ENCODE peak calls at places on chromosome 9, in seven cellular contexts. R is activated CD4-positive, CD25-positive, alpha-beta regulatory T cell; J is amygdala; S is psoas muscle; C is ureter; Y is dorsolateral prefrontal cortex; W is pancreas. Q is an unnamed sample.

GRCh38 chr9:121200346-121200745 is 1.3 kb downstream of the RAB14 start:
- DNase-seq in R (no peak), J (no peak), S (no peak), C (no peak), Y (no peak), W (no peak), Q (no peak)

GRCh38 chr9:135743021-135743420 is 41.0 kb downstream of the KCNT1 start:
- DNase-seq in R (no peak), J (no peak), S (no peak), C (no peak), Y (no peak), W (no peak), Q (no peak)

GRCh38 chr9:136777359-136777758 is 13.0 kb upstream of the LCN15 start:
- DNase-seq in R (no peak), J (no peak), S (no peak), C (no peak), Y (no peak), W (no peak), Q (no peak)

GRCh38 chr9:5355817-5356216 is 16.1 kb upstream of the RLN1 start:
- DNase-seq in R (no peak), J (no peak), S (no peak), C (no peak), Y (no peak), W (no peak), Q (no peak)

GRCh38 chr9:27247756-27248155 is 49.2 kb downstream of the EQTN start:
- DNase-seq in R (no peak), J (no peak), S (no peak), C (peak; percentile 46), Y (no peak), W (no peak), Q (no peak)

GRCh38 chr9:89078421-89078820 is 87.2 kb downstream of the S1PR3 start:
- DNase-seq in R (no peak), J (no peak), S (no peak), C (no peak), Y (no peak), W (no peak), Q (no peak)

GRCh38 chr9:86732514-86732913 is 214.8 kb downstream of the GAS1 start:
- DNase-seq in R (no peak), J (no peak), S (peak; percentile 41), C (no peak), Y (no peak), W (no peak), Q (no peak)

GRCh38 chr9:121071356-121071755 is 3.4 kb upstream of the CNTRL start:
- DNase-seq in R (no peak), J (no peak), S (no peak), C (no peak), Y (no peak), W (no peak), Q (no peak)

GRCh38 chr9:97553141-97553540 is 51.7 kb downstream of the TMOD1 start:
- DNase-seq in R (no peak), J (no peak), S (no peak), C (no peak), Y (no peak), W (no peak), Q (no peak)

GRCh38 chr9:117286245-117286644 is 128.6 kb downstream of the ASTN2 start:
- DNase-seq in R (no peak), J (peak; percentile 5), S (no peak), C (no peak), Y (no peak), W (no peak), Q (no peak)

GRCh38 chr9:92911496-92912475 is 33.9 kb upstream of the ZNF484 start:
- DNase-seq in R (no peak), J (peak; percentile 4), S (no peak), C (no peak), Y (no peak), W (no peak), Q (no peak)

GRCh38 chr9:37034320-37034937 is 361 bp upstream of the PAX5 start:
- DNase-seq in R (no peak), J (no peak), S (no peak), C (no peak), Y (no peak), W (peak; percentile 71), Q (peak; percentile 79)

GRCh38 chr9:87875839-87876545 is 6.7 kb upstream of the SPATA31E1 start:
- DNase-seq in R (no peak), J (no peak), S (no peak), C (peak; percentile 32), Y (no peak), W (no peak), Q (no peak)

GRCh38 chr9:89368978-89369377 is 50.7 kb downstream of the SECISBP2 start:
- DNase-seq in R (no peak), J (no peak), S (no peak), C (no peak), Y (no peak), W (no peak), Q (no peak)

GRCh38 chr9:123421211-123421585 is 65.2 kb downstream of the CRB2 start:
- DNase-seq in R (no peak), J (no peak), S (no peak), C (no peak), Y (no peak), W (no peak), Q (no peak)

GRCh38 chr9:32807217-32807616 is 23.9 kb downstream of the TMEM215 start:
- DNase-seq in R (no peak), J (no peak), S (no peak), C (no peak), Y (no peak), W (no peak), Q (no peak)

GRCh38 chr9:108813951-108814601 is 41.7 kb downstream of the ACTL7B start:
- DNase-seq in R (no peak), J (no peak), S (no peak), C (no peak), Y (no peak), W (no peak), Q (no peak)

GRCh38 chr9:136339173-136339957 is 12.0 kb downstream of the GPSM1 start:
- DNase-seq in R (no peak), J (peak; percentile 33), S (no peak), C (no peak), Y (peak; percentile 66), W (peak; percentile 94), Q (peak; percentile 62)

GRCh38 chr9:80320916-80321315 is 749.2 kb downstream of the TLE4 start:
- DNase-seq in R (no peak), J (no peak), S (no peak), C (no peak), Y (no peak), W (no peak), Q (no peak)

GRCh38 chr9:133874061-133874638 is 118.0 kb downstream of the VAV2 start:
- DNase-seq in R (no peak), J (no peak), S (no peak), C (peak; percentile 80), Y (no peak), W (no peak), Q (no peak)

GRCh38 chr9:89274838-89275237 is 36.2 kb upstream of the CKS2 start:
- DNase-seq in R (no peak), J (no peak), S (no peak), C (no peak), Y (no peak), W (no peak), Q (no peak)